ENCODE peak calls at places on chromosomes 6 and 20, in four cellular contexts. Y, I, R and D are unnamed samples.

GRCh38 chr20:38178065-38178471 is 13.0 kb upstream of the TGM2 start:
- DNase-seq in I (no peak), Y (peak), R (peak), D (no peak)

GRCh38 chr20:1975251-1975650 is 18.6 kb downstream of the PDYN start:
- DNase-seq in Y (no peak), I (no peak), R (no peak), D (no peak)

GRCh38 chr6:53794720-53795253 is at the start of gene LRRC1:
- DNase-seq in I (peak), Y (peak), R (peak), D (peak)

GRCh38 chr6:45420083-45420908 is 42.6 kb upstream of the SUPT3H start:
- DNase-seq in I (peak), R (peak), Y (peak), D (peak)

GRCh38 chr20:36547186-36548005 is 6.1 kb downstream of the MYL9 start:
- DNase-seq in Y (peak), I (no peak), R (no peak), D (no peak)

GRCh38 chr20:5729348-5729747 is 20.9 kb upstream of the SHLD1 start:
- DNase-seq in R (no peak), I (no peak), Y (no peak), D (no peak)

GRCh38 chr6:80969439-80969838 is 783.0 kb downstream of the TENT5A start:
- DNase-seq in Y (no peak), I (no peak), R (no peak), D (no peak)

GRCh38 chr20:35611482-35611881 is 4.1 kb upstream of the SPAG4 start:
- DNase-seq in Y (no peak), I (no peak), R (no peak), D (no peak)

GRCh38 chr6:138455746-138456392 is 43.4 kb downstream of the NHSL1 start:
- DNase-seq in I (no peak), R (no peak), Y (no peak), D (peak)

GRCh38 chr6:28981391-28981832 is 23.7 kb downstream of the ZNF311 start:
- DNase-seq in I (peak), R (no peak), Y (peak), D (peak)

GRCh38 chr20:2421247-2421646 is 40.5 kb downstream of the TGM6 start:
- DNase-seq in Y (no peak), I (no peak), R (no peak), D (no peak)

GRCh38 chr6:84967389-84967788 is 203.0 kb upstream of the TBX18 start:
- DNase-seq in R (no peak), Y (no peak), I (no peak), D (no peak)

GRCh38 chr6:10510592-10511367 is 10.4 kb upstream of the GCNT2 start:
- DNase-seq in I (peak), Y (peak), R (no peak), D (peak)
- H3K4me3 ChIP-seq in I (no peak), Y (no peak), R (peak), D (no peak)

GRCh38 chr20:50904067-50904570 is 27.1 kb downstream of the ADNP start:
- DNase-seq in I (no peak), R (no peak), Y (no peak), D (no peak)
- H3K4me3 ChIP-seq in I (no peak), R (no peak), Y (no peak), D (no peak)

DNA sequence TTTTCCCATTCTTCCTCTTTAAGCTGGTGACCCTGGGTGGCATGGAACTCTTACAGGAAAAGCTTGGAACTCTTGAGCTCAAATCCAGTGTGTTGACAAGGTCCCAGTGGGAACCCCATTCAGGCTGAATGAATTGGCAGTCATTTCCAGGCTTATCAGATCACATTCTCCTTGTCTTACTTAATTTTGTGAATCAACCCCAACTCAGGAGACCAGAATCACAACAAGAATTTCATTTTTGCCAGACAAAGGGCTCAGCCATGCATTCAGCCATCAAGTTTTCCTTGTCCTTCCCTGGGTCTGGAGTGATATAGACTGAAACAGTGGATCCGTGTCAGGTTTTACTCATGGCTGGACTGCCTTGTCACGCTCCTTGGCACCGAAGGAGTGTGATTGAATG is 92.2 kb upstream of the EEF1E1 start:
- DNase-seq in Y (no peak), I (no peak), R (no peak), D (no peak)
- H3K4me3 ChIP-seq in Y (no peak), I (no peak), R (no peak), D (no peak)

GRCh38 chr6:154030646-154031045 is 8.4 kb upstream of the OPRM1 start:
- DNase-seq in R (no peak), I (no peak), Y (no peak), D (no peak)
- H3K4me3 ChIP-seq in R (no peak), I (no peak), Y (no peak), D (no peak)

DNA sequence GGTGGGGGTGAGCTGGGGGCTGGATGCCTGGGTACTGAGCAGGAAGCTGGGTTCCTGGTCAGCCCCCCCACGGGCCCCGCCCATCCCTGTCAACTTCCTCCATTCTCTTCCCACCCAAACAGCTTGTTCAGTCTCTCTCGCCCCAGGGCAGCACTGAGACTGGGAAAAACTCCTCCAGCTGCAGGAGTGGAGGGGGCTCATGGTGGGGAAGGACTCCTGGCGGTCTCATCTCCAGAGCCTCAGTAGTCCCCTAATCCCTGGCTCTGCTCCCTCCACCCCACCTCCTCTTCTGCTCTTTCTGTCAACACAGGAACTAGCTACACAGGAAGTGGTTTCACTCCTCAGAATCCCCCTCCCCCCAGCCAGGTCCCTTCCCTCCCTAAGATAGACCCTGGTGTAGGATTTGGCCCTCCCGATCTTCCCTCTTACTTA is at the start of gene GPSM3:
- DNase-seq in R (peak), Y (peak), I (peak), D (peak)
- H3K4me3 ChIP-seq in R (peak), Y (peak), I (peak), D (peak)

GRCh38 chr20:19523191-19523590 is 234.9 kb upstream of the RIN2 start:
- DNase-seq in R (no peak), Y (no peak), I (no peak), D (no peak)
- H3K4me3 ChIP-seq in R (no peak), Y (no peak), I (no peak), D (no peak)

GRCh38 chr6:90103056-90103793 is 193.4 kb downstream of the BACH2 start:
- DNase-seq in R (no peak), Y (no peak), I (no peak), D (peak)
- H3K4me3 ChIP-seq in R (no peak), Y (no peak), I (no peak), D (peak)

DNA sequence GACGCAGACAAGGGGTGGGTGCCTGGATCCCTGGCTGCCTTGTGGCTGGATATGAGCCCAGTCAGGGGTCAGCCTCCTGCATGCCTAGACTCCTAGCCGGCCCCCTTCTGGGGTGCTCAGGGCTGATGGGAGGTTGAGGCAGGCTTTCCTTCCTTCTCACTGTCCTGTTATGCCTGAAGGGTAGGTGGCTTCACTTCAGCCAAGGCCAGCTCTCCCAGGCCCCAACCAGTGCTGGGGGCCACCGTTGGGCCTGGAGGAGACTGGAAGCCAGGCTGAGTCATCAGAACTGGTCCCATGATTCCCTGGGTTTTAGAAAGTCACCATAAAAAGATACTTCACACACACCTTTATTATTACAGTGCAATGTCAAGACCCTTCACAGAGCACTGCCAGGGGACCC is 2.9 kb upstream of the POU5F1 start:
- DNase-seq in I (no peak), Y (no peak), R (no peak), D (no peak)
- H3K4me3 ChIP-seq in I (no peak), Y (no peak), R (no peak), D (no peak)

GRCh38 chr6:169162249-169162967 is 91.2 kb downstream of the THBS2 start:
- DNase-seq in I (no peak), Y (no peak), R (peak), D (no peak)

GRCh38 chr6:169165031-169165430 is 88.6 kb downstream of the THBS2 start:
- DNase-seq in Y (peak), I (no peak), R (no peak), D (no peak)

GRCh38 chr6:169161572-169162167 is 92.0 kb downstream of the THBS2 start:
- DNase-seq in I (no peak), Y (no peak), R (peak), D (no peak)

GRCh38 chr6:169164451-169164850 is 89.2 kb downstream of the THBS2 start:
- DNase-seq in I (no peak), Y (peak), R (no peak), D (no peak)

DNA sequence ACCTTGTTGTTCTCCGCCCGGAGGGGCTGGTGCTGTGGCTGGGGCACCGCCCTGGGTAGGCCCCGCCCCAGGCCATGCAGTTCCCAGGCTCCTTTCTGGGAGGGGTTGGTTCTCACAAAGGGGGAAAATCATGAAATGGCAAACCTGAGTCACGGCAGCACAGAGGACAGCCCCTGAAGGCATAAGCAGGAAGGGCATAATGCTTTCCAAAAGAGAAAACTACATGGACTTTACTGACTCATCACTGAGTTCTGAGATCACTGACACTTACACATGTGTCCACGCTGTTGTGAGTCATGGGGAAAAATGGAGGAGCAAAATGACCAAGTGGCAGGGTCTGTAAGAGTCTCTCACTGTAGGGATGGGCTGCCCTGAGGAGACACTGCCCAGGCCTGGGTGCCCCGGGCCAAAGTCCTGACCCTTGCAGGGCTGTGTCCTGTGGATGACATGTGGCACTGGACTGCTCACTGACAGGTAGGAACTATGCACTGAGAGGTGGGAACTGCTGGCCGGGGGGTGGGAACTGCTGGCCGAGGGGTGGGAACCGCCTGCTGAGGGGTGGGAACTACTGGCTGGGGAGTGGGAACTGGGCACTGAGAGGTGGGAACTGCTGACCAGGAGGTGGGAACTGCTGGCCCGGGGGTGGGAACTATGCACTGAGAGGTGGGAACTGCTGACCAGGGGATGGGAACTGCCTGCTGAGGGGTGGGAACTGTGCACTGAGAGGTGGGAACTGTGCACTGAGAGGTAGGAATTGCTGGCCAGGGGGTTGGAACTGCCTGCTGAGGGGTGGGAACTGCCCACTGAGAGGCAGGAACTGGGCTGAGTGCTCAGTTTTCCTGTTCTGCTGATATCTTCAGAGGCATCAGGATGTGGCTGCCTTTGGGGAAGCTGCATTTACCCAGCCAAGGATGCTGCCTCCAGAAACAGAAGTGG is 90.4 kb downstream of the THBS2 start:
- DNase-seq in I (no peak), R (peak), Y (peak), D (no peak)
- H3K4me3 ChIP-seq in I (no peak), R (no peak), Y (no peak), D (no peak)

DNA sequence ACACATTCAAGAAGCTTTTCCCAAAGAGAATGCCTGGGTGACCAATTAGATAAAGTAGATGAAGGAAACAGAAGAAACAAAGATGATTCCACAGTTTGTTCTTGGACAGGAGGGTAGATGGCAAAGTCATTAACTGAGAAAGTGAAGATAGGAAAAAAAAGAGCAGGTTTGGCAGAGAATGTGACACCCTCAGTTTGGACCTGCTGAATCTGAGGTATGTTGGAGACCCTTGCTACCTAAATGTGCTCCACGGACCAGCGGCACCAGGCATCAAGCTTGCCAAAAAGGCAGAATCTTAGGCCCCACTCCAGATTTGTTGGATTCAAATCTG is 49.7 kb downstream of the ARHGAP18 start:
- DNase-seq in Y (no peak), R (no peak), I (no peak), D (no peak)
- H3K4me3 ChIP-seq in Y (no peak), R (peak), I (no peak), D (no peak)